ENCODE peak calls at places on chromosomes 3 and 15, in ten cellular contexts. R is iPS-NIHi11; T is activated gamma-delta T cell treated with Interleukin-2 at 50 U/mL for 16 hours; F is endothelial cell of umbilical vein; K is psoas muscle; A is CD14-positive monocyte; L is NCI-H2107; J is stimulated activated CD8-positive, alpha-beta memory T cell treated with anti-CD3 and anti-CD28 coated beads, Interleukin-12 subunit alpha, Interleukin-12 subunit beta, amount 100 ng/mL, for 1 hour; B is Right ventricle myocardium superior; U is CD4-positive, alpha-beta T cell. O is an unnamed sample.

GRCh38 chr3:127915115-127915936 is at the start of gene KBTBD12:
- DNase-seq in R (peak), T (no peak), F (no peak), K (peak), A (no peak), L (no peak), J (no peak), B (peak), U (no peak), O (peak)

GRCh38 chr3:187263270-187263669 is 28.3 kb downstream of the MASP1 start:
- DNase-seq in R (no peak), T (no peak), F (peak), K (no peak), A (no peak), L (no peak), J (no peak), B (no peak), U (no peak), O (no peak)

GRCh38 chr15:39153718-39154117 is 427.2 kb upstream of the THBS1 start:
- DNase-seq in R (no peak), T (no peak), F (no peak), K (no peak), A (no peak), L (no peak), J (no peak), B (no peak), U (no peak), O (peak)

GRCh38 chr3:95645291-95645690 is 1169.1 kb upstream of the EPHA6 start:
- DNase-seq in R (no peak), T (no peak), F (no peak), K (no peak), A (no peak), L (no peak), J (no peak), B (no peak), U (no peak), O (no peak)

GRCh38 chr15:90807687-90808086 is 60.7 kb upstream of the FURIN start:
- DNase-seq in R (no peak), T (no peak), F (no peak), K (no peak), A (no peak), L (no peak), J (no peak), B (no peak), U (no peak), O (no peak)

GRCh38 chr15:85872125-85872524 is 77.4 kb upstream of the KLHL25 start:
- DNase-seq in R (no peak), T (no peak), F (no peak), K (no peak), A (no peak), L (no peak), J (no peak), B (no peak), U (no peak), O (no peak)

GRCh38 chr15:89326316-89326715 is 8.3 kb downstream of the POLG start:
- DNase-seq in R (no peak), T (no peak), F (no peak), K (no peak), A (no peak), L (no peak), J (no peak), B (no peak), U (no peak), O (no peak)

GRCh38 chr3:99319450-99319849 is 318.9 kb upstream of the COL8A1 start:
- DNase-seq in R (no peak), T (no peak), F (no peak), K (no peak), A (no peak), L (no peak), J (no peak), B (no peak), U (no peak), O (no peak)

GRCh38 chr3:10357592-10358308 is 36.8 kb upstream of the SEC13 start:
- DNase-seq in R (no peak), T (no peak), F (no peak), K (peak), A (no peak), L (no peak), J (no peak), B (peak), U (no peak), O (no peak)

GRCh38 chr15:98286831-98287230 is 326.3 kb downstream of the ARRDC4 start:
- DNase-seq in R (no peak), T (no peak), F (no peak), K (no peak), A (no peak), L (no peak), J (no peak), B (no peak), U (no peak), O (no peak)

GRCh38 chr15:40271915-40272712 is 10.8 kb downstream of the ANKRD63 start:
- DNase-seq in R (no peak), T (no peak), F (no peak), K (no peak), A (no peak), L (no peak), J (no peak), B (no peak), U (no peak), O (no peak)

GRCh38 chr3:172627057-172627809 is 83.6 kb downstream of the NCEH1 start:
- DNase-seq in R (no peak), T (no peak), F (peak), K (no peak), A (no peak), L (no peak), J (no peak), B (no peak), U (no peak), O (no peak)

GRCh38 chr3:66480666-66481065 is 20.2 kb downstream of the LRIG1 start:
- DNase-seq in R (no peak), T (no peak), F (peak), K (no peak), A (no peak), L (no peak), J (no peak), B (no peak), U (no peak), O (no peak)

GRCh38 chr3:52829482-52829881 is 990 bp downstream of the ITIH4 start:
- DNase-seq in R (no peak), T (no peak), F (no peak), K (no peak), A (no peak), L (no peak), J (no peak), B (no peak), U (no peak), O (no peak)

GRCh38 chr15:88608607-88609181 is 12.4 kb upstream of the AEN start:
- DNase-seq in R (no peak), T (no peak), F (no peak), K (no peak), A (no peak), L (no peak), J (no peak), B (no peak), U (no peak), O (no peak)

GRCh38 chr3:34102290-34102689 is 303.9 kb downstream of the PDCD6IP start:
- DNase-seq in R (no peak), T (no peak), F (no peak), K (no peak), A (no peak), L (no peak), J (no peak), B (no peak), U (no peak), O (no peak)

GRCh38 chr15:101445562-101446526 is 43.7 kb downstream of the PCSK6 start:
- DNase-seq in R (no peak), T (no peak), F (peak), K (peak), A (peak), L (no peak), J (no peak), B (peak), U (no peak), O (no peak)

GRCh38 chr3:188740030-188740429 is 431.7 kb upstream of the TPRG1 start:
- DNase-seq in R (no peak), T (no peak), F (no peak), K (no peak), A (no peak), L (no peak), J (no peak), B (no peak), U (no peak), O (peak)

GRCh38 chr3:128709506-128710210 is 16.3 kb upstream of the RAB7A start:
- DNase-seq in R (peak), T (no peak), F (no peak), K (no peak), A (no peak), L (no peak), J (no peak), B (no peak), U (no peak), O (no peak)

O was measured in small intestine.